ENCODE peak calls at places on chromosome 13, in ten cellular contexts. J, N, X, D, P, H, L, E, Q and R are unnamed samples.

GRCh38 chr13:73210218-73210883 is 151.5 kb downstream of the KLF5 start:
- DNase-seq in D (no peak), Q (no peak), J (no peak), P (no peak), E (no peak), X (peak), N (no peak), L (no peak), H (no peak), R (peak)

GRCh38 chr13:41654800-41655199 is 197.4 kb downstream of the RGCC start:
- DNase-seq in X (no peak), Q (no peak), L (no peak), H (no peak), E (no peak), D (no peak), P (no peak), J (no peak), N (no peak), R (no peak)

GRCh38 chr13:114132419-114133121 is at the start of gene RASA3:
- DNase-seq in L (peak), Q (peak), J (no peak), X (peak), H (peak), D (peak), P (no peak), N (peak), E (peak), R (peak)

GRCh38 chr13:78598933-78599332 is 4.4 kb downstream of the POU4F1 start:
- DNase-seq in Q (no peak), X (no peak), H (no peak), N (no peak), L (no peak), D (no peak), P (no peak), J (no peak), E (no peak), R (no peak)

GRCh38 chr13:25659091-25659502 is 287.3 kb downstream of the ATP8A2 start:
- DNase-seq in L (no peak), P (no peak), N (no peak), E (no peak), X (no peak), J (no peak), Q (no peak), D (no peak), H (no peak), R (peak)

GRCh38 chr13:113211774-113212173 is 2.4 kb downstream of the CUL4A start:
- DNase-seq in L (no peak), Q (peak), E (no peak), X (no peak), P (no peak), H (no peak), D (no peak), N (no peak), J (no peak), R (no peak)

GRCh38 chr13:62960723-62961122 is 1545.1 kb upstream of the PCDH20 start:
- DNase-seq in J (no peak), L (no peak), Q (peak), N (no peak), E (no peak), X (no peak), H (no peak), D (no peak), P (no peak), R (no peak)

GRCh38 chr13:110770678-110771077 is 57.2 kb downstream of the ING1 start:
- DNase-seq in X (no peak), L (no peak), E (no peak), D (no peak), P (no peak), J (no peak), N (no peak), H (no peak), Q (no peak), R (no peak)

GRCh38 chr13:110782185-110782584 is 68.7 kb downstream of the ING1 start:
- DNase-seq in H (no peak), D (no peak), L (no peak), E (no peak), Q (no peak), X (no peak), P (no peak), N (no peak), J (no peak), R (no peak)

GRCh38 chr13:76711515-76712182 is 174.6 kb downstream of the KCTD12 start:
- DNase-seq in E (no peak), J (no peak), X (no peak), L (peak), Q (no peak), N (peak), D (peak), P (peak), H (peak), R (peak)

GRCh38 chr13:110454227-110454859 is 107.2 kb downstream of the RAB20 start:
- DNase-seq in P (no peak), J (no peak), N (no peak), L (no peak), X (no peak), H (no peak), E (no peak), Q (no peak), D (no peak), R (no peak)

GRCh38 chr13:113612626-113613025 is 28.1 kb downstream of the TFDP1 start:
- DNase-seq in D (no peak), Q (no peak), J (no peak), L (no peak), P (no peak), E (no peak), X (no peak), H (no peak), N (no peak), R (no peak)

GRCh38 chr13:61286148-61286745 is 129.4 kb downstream of the PCDH20 start:
- DNase-seq in D (no peak), N (peak), E (no peak), X (no peak), P (no peak), H (no peak), Q (peak), L (no peak), J (no peak), R (peak)

GRCh38 chr13:106865706-106866288 is 297.9 kb upstream of the ARGLU1 start:
- DNase-seq in X (no peak), J (no peak), P (no peak), L (no peak), H (no peak), N (no peak), E (no peak), Q (no peak), D (no peak), R (no peak)

GRCh38 chr13:33519561-33520479 is 234.3 kb upstream of the STARD13 start:
- DNase-seq in X (no peak), P (no peak), E (no peak), J (no peak), Q (no peak), D (no peak), L (peak), H (no peak), N (peak), R (no peak)

GRCh38 chr13:76014618-76015315 is 378.6 kb downstream of the LMO7 start:
- DNase-seq in L (peak), E (no peak), D (peak), X (no peak), N (peak), H (no peak), P (no peak), J (no peak), Q (no peak), R (no peak)

GRCh38 chr13:101116381-101116780 is 299.9 kb downstream of the NALCN start:
- DNase-seq in N (no peak), X (no peak), P (no peak), E (no peak), J (no peak), L (no peak), D (no peak), H (no peak), Q (no peak), R (no peak)

GRCh38 chr13:52924241-52925148 is 76.1 kb upstream of the PCDH8 start:
- DNase-seq in J (no peak), P (no peak), L (no peak), D (no peak), X (no peak), N (no peak), H (no peak), Q (no peak), E (no peak), R (no peak)

GRCh38 chr13:24922390-24923304 is 158.7 kb downstream of the RNF17 start:
- DNase-seq in E (peak), D (peak), J (peak), X (peak), P (peak), H (peak), N (peak), L (peak), Q (peak), R (peak)

GRCh38 chr13:114124921-114125320 is 7.5 kb downstream of the RASA3 start:
- DNase-seq in E (no peak), L (peak), P (no peak), H (no peak), D (no peak), J (no peak), X (no peak), N (peak), Q (no peak), R (no peak)

GRCh38 chr13:94415484-94415883 is 64.0 kb downstream of the DCT start:
- DNase-seq in N (no peak), X (no peak), J (no peak), D (no peak), L (no peak), Q (no peak), P (no peak), E (no peak), H (no peak), R (no peak)

GRCh38 chr13:41500501-41500900 is 43.2 kb downstream of the RGCC start:
- DNase-seq in E (no peak), N (no peak), H (no peak), Q (no peak), D (no peak), L (no peak), X (no peak), P (peak), J (peak), R (no peak)

GRCh38 chr13:48585456-48585840 is 52.6 kb upstream of the RCBTB2 start:
- DNase-seq in H (no peak), J (no peak), L (no peak), P (peak), N (peak), X (no peak), E (peak), D (peak), Q (no peak), R (no peak)

GRCh38 chr13:50911051-50911690 is 1.6 kb downstream of the RNASEH2B start:
- DNase-seq in P (no peak), H (no peak), Q (no peak), E (no peak), N (peak), D (no peak), L (no peak), X (no peak), J (no peak), R (no peak)

GRCh38 chr13:100394005-100394695 is 194.4 kb downstream of the GGACT start:
- DNase-seq in E (no peak), X (no peak), J (no peak), H (no peak), D (no peak), L (peak), P (no peak), Q (no peak), N (peak), R (no peak)

GRCh38 chr13:33761744-33762143 is 56.2 kb upstream of the RFC3 start:
- DNase-seq in L (no peak), J (no peak), Q (peak), E (no peak), X (no peak), H (no peak), N (no peak), P (no peak), D (no peak), R (no peak)

GRCh38 chr13:26480246-26480855 is 77.1 kb upstream of the WASF3 start:
- DNase-seq in L (peak), D (no peak), E (no peak), N (peak), J (no peak), H (no peak), Q (no peak), P (no peak), X (no peak), R (peak)

GRCh38 chr13:31803327-31803726 is 64.0 kb downstream of the RXFP2 start:
- DNase-seq in D (no peak), P (no peak), N (no peak), J (no peak), Q (no peak), L (no peak), H (no peak), X (no peak), E (no peak), R (no peak)

GRCh38 chr13:113856716-113857065 is 7.2 kb downstream of the GAS6 start:
- DNase-seq in Q (peak), D (no peak), H (peak), E (no peak), P (no peak), J (no peak), N (peak), L (peak), X (peak), R (no peak)

GRCh38 chr13:94708031-94708571 is 4.2 kb downstream of the SOX21 start:
- DNase-seq in X (no peak), P (no peak), N (no peak), Q (peak), L (no peak), D (no peak), J (no peak), E (peak), H (no peak), R (no peak)

GRCh38 chr13:77507931-77508776 is 27.4 kb upstream of the SCEL start:
- DNase-seq in J (peak), Q (no peak), N (peak), D (no peak), H (no peak), L (peak), P (no peak), X (no peak), E (no peak), R (no peak)

GRCh38 chr13:98749501-98749900 is 3.0 kb downstream of the SLC15A1 start:
- DNase-seq in D (no peak), Q (no peak), H (no peak), E (no peak), N (peak), P (no peak), L (peak), J (no peak), X (no peak), R (no peak)

GRCh38 chr13:112956516-112957294 is 12.3 kb upstream of the MCF2L start:
- DNase-seq in Q (no peak), X (no peak), L (no peak), H (no peak), J (no peak), N (no peak), P (no peak), D (no peak), E (peak), R (no peak)

GRCh38 chr13:29909975-29910674 is 59.7 kb upstream of the UBL3 start:
- DNase-seq in H (no peak), P (peak), X (no peak), Q (no peak), D (no peak), E (no peak), N (peak), J (no peak), L (peak), R (no peak)

GRCh38 chr13:36352350-36352749 is 6.2 kb upstream of the SPART start:
- DNase-seq in P (no peak), D (no peak), J (no peak), E (no peak), X (no peak), Q (no peak), N (peak), L (peak), H (no peak), R (no peak)

GRCh38 chr13:48833412-48833811 is 142.3 kb upstream of the FNDC3A start:
- DNase-seq in X (no peak), Q (no peak), J (no peak), N (no peak), H (no peak), D (no peak), P (no peak), E (no peak), L (no peak), R (no peak)

GRCh38 chr13:110680852-110681251 is 25.1 kb downstream of the CARS2 start:
- DNase-seq in X (no peak), Q (peak), D (no peak), L (no peak), H (no peak), E (no peak), P (no peak), N (peak), J (no peak), R (no peak)

GRCh38 chr13:41034382-41034781 is 15.3 kb upstream of the ELF1 start:
- DNase-seq in L (no peak), J (no peak), H (no peak), X (no peak), Q (no peak), E (no peak), N (no peak), D (no peak), P (no peak), R (no peak)

GRCh38 chr13:25354377-25354776 is 17.4 kb upstream of the ATP8A2 start:
- DNase-seq in Q (no peak), P (no peak), J (no peak), L (no peak), H (no peak), N (no peak), E (no peak), D (no peak), X (no peak), R (no peak)

DNA sequence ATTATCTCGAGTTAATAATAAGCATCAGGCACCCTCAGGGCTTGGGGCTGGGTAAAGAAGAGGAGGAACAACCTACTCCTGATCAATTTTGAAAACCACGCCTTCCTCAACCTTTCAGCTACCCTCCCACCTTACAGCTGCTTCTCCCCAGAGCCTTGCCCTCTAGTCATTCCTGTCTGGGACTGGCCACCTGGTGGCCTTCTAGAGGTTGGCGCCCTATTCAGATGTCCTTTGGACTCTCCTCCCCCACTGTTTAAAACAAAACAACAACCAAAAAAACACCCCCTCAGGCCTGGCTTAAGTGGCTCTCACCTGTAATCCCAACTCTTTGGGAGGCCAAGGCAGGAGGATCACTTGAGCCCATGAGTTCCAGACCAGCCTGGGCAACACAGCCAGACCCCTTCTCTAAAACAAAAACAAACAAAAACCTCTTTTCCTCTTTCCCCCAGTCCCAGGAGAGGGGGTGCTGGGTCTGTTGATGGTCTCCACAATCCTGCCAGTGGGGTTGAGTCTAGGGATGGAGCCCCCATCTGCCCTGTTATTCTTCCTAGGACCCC is 62.3 kb downstream of the CCDC70 start:
- DNase-seq in N (no peak), E (no peak), D (no peak), P (no peak), H (no peak), X (no peak), L (no peak), J (no peak), Q (peak), R (no peak)
- TF ChIP-seq CTCF in N (peak), E (no peak), D (no peak), P (no peak), H (no peak), X (peak), L (peak), J (no peak), Q (peak), R (no peak)

DNA sequence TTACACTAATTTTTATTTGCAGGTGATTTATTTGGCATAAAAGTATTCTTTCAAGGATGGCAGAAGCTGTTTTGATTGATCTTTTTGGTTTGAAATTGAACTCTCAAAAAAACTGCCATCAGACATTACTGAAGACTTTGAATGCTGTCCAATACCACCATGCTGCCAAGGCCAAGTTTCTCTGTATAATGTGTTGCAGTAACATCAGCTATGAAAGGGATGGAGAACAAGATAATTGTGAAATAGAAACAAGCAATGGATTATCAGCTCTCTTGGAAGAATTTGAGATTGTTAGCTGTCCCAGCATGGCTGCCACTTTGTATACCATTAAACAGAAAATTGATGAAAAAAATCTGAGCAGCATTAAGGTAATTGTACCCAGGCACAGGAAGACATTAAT is 1.2 kb downstream of the LACC1 start:
- DNase-seq in H (no peak), X (no peak), J (no peak), P (no peak), N (peak), E (no peak), D (no peak), L (no peak), Q (no peak), R (no peak)
- H3K4me3 ChIP-seq in H (no peak), X (no peak), J (no peak), P (no peak), N (no peak), E (no peak), D (peak), L (no peak), Q (no peak), R (no peak)

GRCh38 chr13:46386996-46387851 is at the start of gene RUBCNL:
- DNase-seq in Q (peak), D (peak), P (no peak), N (no peak), H (peak), E (peak), X (peak), J (peak), L (no peak), R (peak)
- TF ChIP-seq CTCF in Q (peak), D (no peak), P (no peak), N (no peak), H (no peak), E (no peak), X (no peak), J (peak), L (no peak), R (no peak)

GRCh38 chr13:22235950-22236290 is 565.0 kb downstream of the FGF9 start:
- DNase-seq in H (no peak), L (no peak), N (no peak), E (no peak), X (no peak), P (no peak), Q (peak), J (no peak), D (no peak), R (no peak)
- H3K4me3 ChIP-seq in H (no peak), L (no peak), N (no peak), E (no peak), X (no peak), P (no peak), Q (no peak), J (no peak), D (no peak), R (no peak)

DNA sequence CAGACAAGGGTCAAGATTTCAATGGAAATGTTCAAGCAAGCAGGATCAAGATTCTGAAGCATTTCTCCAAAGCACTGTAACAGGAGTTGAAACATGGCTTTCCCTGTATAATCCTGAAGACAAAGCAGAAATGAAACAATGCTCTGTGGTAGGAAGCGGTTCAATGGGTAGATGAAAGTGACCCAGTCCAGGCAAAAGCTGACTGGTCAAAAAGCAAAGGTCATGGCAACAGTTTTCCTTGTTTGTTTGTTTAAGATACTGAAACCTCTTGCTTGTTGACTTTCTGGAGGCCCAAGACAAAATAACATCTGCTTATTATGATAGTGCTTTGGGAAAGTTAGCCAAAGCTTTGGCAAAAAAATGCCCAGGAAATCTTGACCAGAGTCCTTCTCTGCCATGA is 1343.9 kb upstream of the PCDH9 start:
- DNase-seq in Q (no peak), J (no peak), L (no peak), N (no peak), D (no peak), X (no peak), P (no peak), E (no peak), H (no peak), R (no peak)
- TF ChIP-seq CTCF in Q (no peak), J (no peak), L (no peak), N (no peak), D (no peak), X (no peak), P (no peak), E (no peak), H (no peak), R (no peak)

DNA sequence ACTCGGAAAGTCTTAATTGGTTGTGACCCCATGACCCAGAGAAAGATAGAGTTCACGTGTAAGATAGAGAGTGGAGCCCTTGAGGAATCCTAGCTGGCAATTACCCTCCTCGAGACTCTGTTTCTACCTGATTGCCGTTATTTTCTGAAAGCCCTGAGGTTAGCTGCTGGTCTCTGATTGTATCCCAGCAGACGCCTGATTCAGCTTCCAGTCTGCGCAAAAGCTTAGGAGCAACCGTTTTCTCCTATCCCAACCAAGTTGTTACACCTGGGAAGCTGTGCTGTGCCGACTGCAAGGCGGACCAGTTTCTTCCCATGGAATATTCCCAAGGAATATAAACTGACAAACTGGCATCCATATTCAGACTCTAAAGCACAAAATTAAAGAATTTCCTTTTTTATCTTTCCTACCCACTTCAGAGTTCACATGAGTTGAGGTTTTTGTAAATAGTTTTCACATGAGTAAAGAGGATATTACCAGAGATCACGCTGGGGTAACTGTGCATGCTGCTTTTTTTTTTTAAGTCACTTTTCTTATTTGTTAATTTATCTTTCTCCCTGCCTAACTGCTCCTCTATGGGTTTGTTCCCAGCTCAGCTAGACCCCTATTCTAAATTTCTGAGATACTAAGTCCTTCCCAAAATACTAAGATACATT is 1.5 kb upstream of the TRPC4 start:
- DNase-seq in H (no peak), L (peak), P (no peak), X (no peak), Q (peak), J (no peak), N (peak), E (no peak), D (no peak), R (no peak)
- H3K4me3 ChIP-seq in H (peak), L (no peak), P (no peak), X (no peak), Q (peak), J (no peak), N (peak), E (peak), D (no peak), R (no peak)